ENCODE peak calls at places on chromosomes 6 and 20, in eight cellular contexts. N is left ventricle myocardium inferior; S is IMR-90; U is SJCRH30; J is H9; G is CD8-positive, alpha-beta memory T cell; I is upper lobe of right lung; B is heart left ventricle. V is an unnamed sample. For H3K4me1, the result is how much of the 10 kb centered on the place peaks cover.

GRCh38 chr6:5457983-5458683 is 196.8 kb downstream of the FARS2 start:
- DNase-seq in N (no peak), G (no peak), J (no peak), U (no peak), I (peak), B (no peak), S (no peak), V (no peak)

GRCh38 chr20:59526242-59527225 is 77.8 kb upstream of the PHACTR3 start:
- DNase-seq in N (no peak), S (no peak), U (no peak), G (no peak), J (peak), B (no peak), I (no peak), V (no peak)

GRCh38 chr6:56356431-56356830 is 109.1 kb upstream of the COL21A1 start:
- DNase-seq in N (no peak), J (no peak), U (no peak), B (no peak), G (no peak), I (no peak), S (peak), V (no peak)

GRCh38 chr20:23103284-23104018 is 17.3 kb upstream of the CD93 start:
- DNase-seq in N (no peak), I (no peak), S (no peak), U (no peak), B (no peak), G (no peak), J (no peak), V (no peak)

GRCh38 chr6:48110436-48111142 is 408 bp downstream of the PTCHD4 start:
- DNase-seq in S (no peak), J (no peak), I (no peak), U (no peak), G (no peak), N (no peak), B (no peak), V (no peak)

GRCh38 chr6:138242987-138243592 is 24.8 kb upstream of the PBOV1 start:
- DNase-seq in U (no peak), J (no peak), I (no peak), S (no peak), N (no peak), G (no peak), B (no peak), V (no peak)

GRCh38 chr6:37399795-37400490 is 33.1 kb upstream of the CMTR1 start:
- DNase-seq in U (no peak), S (no peak), G (no peak), J (no peak), N (no peak), I (no peak), B (no peak), V (no peak)

GRCh38 chr6:150915156-150915555 is 49.7 kb downstream of the MTHFD1L start:
- DNase-seq in S (peak), I (no peak), G (no peak), J (no peak), N (no peak), B (no peak), U (no peak), V (no peak)

GRCh38 chr6:158737082-158737709 is 82.0 kb downstream of the EZR start:
- DNase-seq in G (no peak), J (no peak), I (no peak), B (no peak), S (no peak), N (no peak), U (no peak), V (no peak)

GRCh38 chr6:118780728-118781127 is 113.2 kb upstream of the ASF1A start:
- DNase-seq in I (no peak), G (no peak), N (no peak), J (no peak), B (no peak), S (no peak), U (no peak), V (no peak)

GRCh38 chr6:170093658-170094596 is 197.0 kb downstream of the DLL1 start:
- DNase-seq in U (no peak), G (peak), B (peak), I (peak), S (no peak), N (no peak), J (peak), V (no peak)

GRCh38 chr6:16737926-16738325 is 23.3 kb downstream of the ATXN1 start:
- DNase-seq in U (no peak), S (peak), J (no peak), I (no peak), B (no peak), N (no peak), G (no peak), V (no peak)

GRCh38 chr6:9103876-9104521 is 668.7 kb upstream of the SLC35B3 start:
- DNase-seq in G (no peak), J (peak), N (no peak), B (no peak), U (no peak), I (no peak), S (no peak), V (no peak)

GRCh38 chr6:155077331-155077730 is 82.2 kb downstream of the TIAM2 start:
- DNase-seq in U (no peak), G (no peak), S (no peak), B (no peak), N (no peak), I (no peak), J (no peak), V (no peak)

GRCh38 chr6:31170600-31170881 is at the start of gene POU5F1:
- DNase-seq in U (no peak), B (no peak), S (no peak), G (no peak), I (no peak), J (peak), N (no peak), V (no peak)

GRCh38 chr6:145898376-145898775 is 65.8 kb downstream of the SHPRH start:
- DNase-seq in B (no peak), N (no peak), J (no peak), I (no peak), G (no peak), U (peak), S (peak), V (no peak)

GRCh38 chr6:139587469-139587868 is 213.0 kb upstream of the CITED2 start:
- DNase-seq in N (no peak), U (peak), J (no peak), I (no peak), G (no peak), B (no peak), S (peak), V (no peak)

GRCh38 chr6:51854876-51855275 is 232.5 kb downstream of the PKHD1 start:
- DNase-seq in J (peak), U (peak), G (no peak), N (no peak), I (peak), B (no peak), S (no peak), V (no peak)

GRCh38 chr6:168785720-168786511 is 344.9 kb downstream of the SMOC2 start:
- DNase-seq in N (no peak), G (no peak), J (no peak), B (no peak), I (no peak), S (no peak), U (no peak), V (no peak)

GRCh38 chr6:155687645-155688044 is 232.0 kb upstream of the NOX3 start:
- DNase-seq in S (no peak), N (no peak), J (no peak), G (no peak), U (no peak), I (no peak), B (no peak), V (no peak)

GRCh38 chr6:170234419-170234818 is 56.5 kb downstream of the DLL1 start:
- DNase-seq in I (peak), S (no peak), B (no peak), G (peak), J (no peak), N (no peak), U (no peak), V (no peak)

GRCh38 chr6:53672232-53672631 is 6.7 kb upstream of the KLHL31 start:
- DNase-seq in J (no peak), U (no peak), I (no peak), G (no peak), S (no peak), B (no peak), N (no peak), V (no peak)

GRCh38 chr6:43827898-43828297 is 57.9 kb downstream of the VEGFA start:
- DNase-seq in S (no peak), G (peak), J (no peak), B (no peak), U (no peak), I (no peak), N (no peak), V (no peak)

GRCh38 chr20:1888796-1889463 is 6.3 kb upstream of the SIRPA start:
- DNase-seq in B (no peak), U (no peak), J (no peak), N (no peak), S (peak), G (no peak), I (no peak), V (no peak)

GRCh38 chr6:53299331-53299835 is 49.4 kb downstream of the ELOVL5 start:
- DNase-seq in B (no peak), N (no peak), J (no peak), G (no peak), U (no peak), S (no peak), I (no peak), V (no peak)

GRCh38 chr20:10708342-10709185 is 34.8 kb upstream of the JAG1 start:
- DNase-seq in I (no peak), B (no peak), S (peak), J (no peak), U (no peak), N (no peak), G (no peak), V (no peak)

GRCh38 chr6:55960344-55960743 is 85.0 kb upstream of the BMP5 start:
- DNase-seq in I (no peak), J (no peak), B (no peak), S (no peak), U (no peak), G (no peak), N (no peak), V (no peak)

GRCh38 chr6:106527979-106528378 is 101.3 kb downstream of the RTN4IP1 start:
- DNase-seq in U (no peak), S (peak), I (no peak), B (no peak), N (no peak), J (no peak), G (no peak), V (no peak)

GRCh38 chr6:28078836-28079235 is 1.5 kb upstream of the ZNF165 start:
- DNase-seq in S (no peak), N (no peak), B (no peak), G (no peak), U (no peak), I (no peak), J (no peak), V (no peak)

GRCh38 chr6:30841644-30842504 is 42.4 kb upstream of the DDR1 start:
- DNase-seq in U (no peak), I (no peak), N (no peak), S (peak), J (no peak), B (no peak), G (no peak), V (no peak)

DNA sequence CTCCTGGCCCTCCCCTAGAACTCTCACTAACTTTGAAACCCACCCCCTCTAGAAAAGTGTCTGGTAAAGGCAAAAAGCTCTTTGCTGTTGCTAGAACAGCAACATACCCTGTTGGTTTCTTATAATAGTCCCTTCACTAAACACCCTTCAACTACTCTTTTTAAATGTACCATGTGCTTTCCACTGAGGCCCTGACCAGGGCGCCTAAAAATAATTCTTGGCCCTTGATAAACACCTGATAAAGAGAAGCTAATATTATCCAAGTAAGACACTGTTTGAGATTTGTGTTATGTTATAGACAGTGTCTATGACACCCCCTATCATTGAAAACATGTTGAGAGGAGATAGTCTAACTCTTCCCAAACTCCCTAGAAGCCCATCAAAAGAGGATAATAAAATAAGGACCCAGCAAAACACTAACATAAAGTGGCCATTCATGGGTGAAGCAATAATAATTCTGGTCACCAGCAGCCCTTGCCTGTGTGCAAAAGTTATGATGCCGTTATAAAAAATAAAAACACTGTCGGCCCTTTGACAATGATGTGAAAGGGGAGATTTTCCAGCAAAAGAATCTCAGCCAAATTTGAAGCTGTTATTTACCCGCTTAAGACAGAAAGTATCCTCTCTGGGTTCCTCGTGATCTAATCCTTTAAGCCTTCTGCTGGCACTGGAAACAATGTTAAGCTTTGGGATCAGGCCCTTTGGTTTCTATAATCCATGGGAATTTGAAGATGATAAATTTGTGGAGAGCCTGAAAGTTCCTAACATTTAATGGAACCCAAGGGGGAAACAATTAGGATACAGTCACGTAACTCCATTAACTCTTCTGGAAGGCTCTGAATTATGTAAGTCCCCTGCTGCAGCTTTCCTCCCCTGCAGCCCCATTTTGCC is 122.6 kb upstream of the PLCB4 start:
- DNase-seq in G (no peak), I (no peak), B (no peak), S (no peak), U (no peak), J (no peak), N (no peak), V (no peak)
- H3K4me1 ChIP-seq in G (under half), I (under half), B (under half), S (under half), U (under half), J (under half), N (under half), V (under half)

GRCh38 chr6:141467881-141468280 is 664.8 kb upstream of the GJE1 start:
- DNase-seq in N (no peak), B (no peak), J (no peak), U (no peak), G (no peak), I (no peak), S (no peak), V (no peak)

GRCh38 chr6:141470810-141471209 is 661.9 kb upstream of the GJE1 start:
- DNase-seq in G (no peak), N (no peak), J (no peak), U (no peak), I (no peak), B (no peak), S (no peak), V (no peak)

GRCh38 chr6:141475269-141475668 is 657.5 kb upstream of the GJE1 start:
- DNase-seq in U (no peak), I (no peak), J (no peak), G (no peak), N (no peak), B (no peak), S (peak), V (no peak)

GRCh38 chr6:141472123-141472522 is 660.6 kb upstream of the GJE1 start:
- DNase-seq in S (peak), B (no peak), N (no peak), U (no peak), I (no peak), J (peak), G (no peak), V (no peak)

GRCh38 chr6:141472550-141472949 is 660.2 kb upstream of the GJE1 start:
- DNase-seq in J (no peak), G (no peak), N (no peak), U (no peak), B (no peak), S (no peak), I (no peak), V (no peak)
- H3K4me1 ChIP-seq in J (under half), G (under half), N (under half), U (under half), B (under half), S (under half), I (under half), V (under half)

DNA sequence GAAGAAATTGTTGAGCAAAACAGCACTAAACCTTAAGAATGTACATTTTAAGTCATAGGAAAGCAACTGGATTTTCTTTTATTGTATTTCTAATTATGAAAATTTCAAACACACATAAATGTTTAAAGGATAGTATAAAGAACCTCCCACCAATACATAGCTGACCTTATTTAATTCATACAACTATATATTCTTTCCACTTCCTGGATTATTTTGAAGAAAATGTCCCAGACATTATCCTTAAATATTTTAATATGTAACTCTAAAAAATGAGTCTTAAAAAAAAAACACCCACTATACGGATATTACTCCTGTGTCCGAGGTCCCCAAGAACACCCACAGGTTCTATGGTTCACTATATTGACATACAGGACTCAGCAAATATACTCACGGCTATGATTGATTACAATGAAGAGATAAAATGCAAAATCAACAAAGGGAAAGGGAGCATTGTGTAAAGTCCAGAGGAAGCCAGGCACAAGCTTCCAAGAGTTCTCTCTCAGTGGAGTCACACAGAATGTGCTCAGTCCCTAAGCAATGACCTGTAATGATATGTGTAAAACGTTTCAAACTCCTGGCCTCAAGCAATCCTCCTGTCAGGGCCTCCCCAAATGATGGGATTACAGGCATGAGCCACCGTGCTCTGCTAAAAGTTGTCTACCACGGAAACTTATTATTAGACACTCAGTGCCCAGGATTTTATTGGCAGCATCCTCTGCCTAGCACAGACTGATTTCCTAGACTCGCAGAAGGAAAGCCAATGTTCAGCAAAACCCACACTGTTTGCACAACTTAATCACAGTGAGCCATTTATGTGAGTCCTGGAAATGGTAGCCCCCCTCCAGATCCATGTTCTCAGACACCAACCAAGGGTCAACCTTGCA is 23.2 kb downstream of the GLYATL3 start:
- DNase-seq in B (no peak), G (no peak), J (no peak), I (no peak), N (no peak), S (no peak), U (no peak), V (peak)
- H3K4me1 ChIP-seq in B (under half), G (under half), J (under half), I (under half), N (under half), S (under half), U (under half), V (under half)

GRCh38 chr20:57482796-57483195 is 42.1 kb downstream of the CTCFL start:
- DNase-seq in I (no peak), U (no peak), J (no peak), N (no peak), G (no peak), S (no peak), B (no peak), V (no peak)
- H3K4me1 ChIP-seq in I (under half), U (under half), J (under half), N (under half), G (under half), S (under half), B (under half), V (under half)

GRCh38 chr20:9293145-9293544 is 221.2 kb upstream of the LAMP5 start:
- DNase-seq in B (no peak), N (no peak), S (no peak), U (no peak), G (no peak), I (no peak), J (no peak), V (no peak)

GRCh38 chr20:9300080-9300479 is 214.3 kb upstream of the LAMP5 start:
- DNase-seq in S (no peak), I (no peak), N (no peak), B (no peak), G (no peak), J (no peak), U (no peak), V (no peak)

GRCh38 chr20:9290331-9290730 is 221.4 kb downstream of the PLCB4 start:
- DNase-seq in G (no peak), I (no peak), U (no peak), B (no peak), N (no peak), J (no peak), S (no peak), V (no peak)

GRCh38 chr20:9298906-9299305 is 215.5 kb upstream of the LAMP5 start:
- DNase-seq in N (no peak), G (no peak), I (no peak), S (no peak), B (no peak), J (no peak), U (no peak), V (no peak)

GRCh38 chr20:9294081-9294480 is 220.3 kb upstream of the LAMP5 start:
- DNase-seq in S (peak), B (no peak), U (no peak), N (no peak), J (no peak), G (no peak), I (no peak), V (no peak)
- H3K4me1 ChIP-seq in S (under half), B (under half), U (under half), N (under half), J (under half), G (under half), I (under half), V (under half)

DNA sequence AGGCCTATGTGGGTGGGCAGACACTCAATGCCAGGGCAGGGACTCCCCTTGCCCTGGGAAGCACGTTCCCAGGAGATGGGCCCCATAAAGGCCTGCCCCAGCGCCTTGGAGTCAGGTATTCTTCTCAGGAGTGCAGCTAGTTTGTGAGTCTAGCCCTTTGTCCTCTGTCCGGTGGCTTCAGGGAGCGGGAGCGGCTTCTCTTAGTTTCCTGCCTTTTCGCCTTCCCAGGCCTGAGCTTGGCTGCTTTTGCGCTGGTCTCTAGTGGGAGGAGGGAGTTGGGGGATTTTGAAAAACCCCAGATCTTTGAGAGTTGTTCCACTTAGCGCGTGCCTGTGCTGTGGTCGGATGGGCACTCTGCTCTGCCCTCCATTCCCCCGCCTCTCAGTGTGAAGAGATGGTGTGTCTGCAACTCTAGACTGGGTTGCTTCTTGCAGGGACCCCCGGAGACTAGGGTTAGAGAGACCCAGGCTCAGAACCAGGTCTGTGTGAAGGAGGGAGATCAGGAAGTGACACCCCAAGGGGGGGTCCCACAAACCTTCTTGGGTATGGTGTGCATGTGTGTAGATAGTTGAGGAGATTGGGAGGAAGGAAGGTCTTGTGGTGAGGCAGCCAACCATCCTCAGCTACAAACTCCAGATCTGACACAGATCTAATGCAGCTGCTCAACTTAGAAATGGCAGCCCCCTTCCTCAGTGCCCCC is 1.3 kb downstream of the PLCG1 start:
- DNase-seq in N (no peak), I (peak), J (no peak), B (no peak), G (peak), U (peak), S (peak), V (peak)
- H3K4me1 ChIP-seq in N (half or more), I (half or more), J (under half), B (under half), G (half or more), U (under half), S (under half), V (under half)

GRCh38 chr20:5608448-5609161 is 141.6 kb upstream of the SHLD1 start:
- DNase-seq in J (no peak), S (peak), I (no peak), U (no peak), B (no peak), N (no peak), G (no peak), V (no peak)
- H3K4me1 ChIP-seq in J (under half), S (under half), I (half or more), U (under half), B (under half), N (half or more), G (half or more), V (under half)

GRCh38 chr20:17630151-17630805 is 51.8 kb downstream of the RRBP1 start:
- DNase-seq in B (no peak), U (no peak), I (no peak), S (no peak), J (no peak), N (no peak), G (no peak), V (no peak)
- H3K4me1 ChIP-seq in B (under half), U (under half), I (under half), S (under half), J (under half), N (under half), G (under half), V (under half)